ENCODE peak calls at places on chromosome 4, in five cellular contexts. E, N, S, X and P are unnamed samples.

GRCh38 chr4:48235050-48235449 is 34.6 kb downstream of the TEC start:
- DNase-seq in E (no peak), N (no peak), S (no peak), X (no peak), P (no peak)

GRCh38 chr4:160276785-160277325 is 1174.0 kb downstream of the RAPGEF2 start:
- DNase-seq in E (no peak), N (no peak), S (no peak), X (no peak), P (no peak)

GRCh38 chr4:101790521-101791188 is at the start of gene BANK1:
- DNase-seq in E (peak), N (peak), S (peak), X (peak), P (peak)

GRCh38 chr4:165207431-165208321 is at the start of gene KLHL2:
- DNase-seq in E (peak), N (peak), S (peak), X (peak), P (peak)

GRCh38 chr4:21801661-21802355 is 146.8 kb downstream of the KCNIP4 start:
- DNase-seq in E (no peak), N (no peak), S (no peak), X (no peak), P (no peak)

GRCh38 chr4:95304898-95305297 is 243.9 kb downstream of the UNC5C start:
- DNase-seq in E (no peak), N (peak), S (peak), X (no peak), P (peak)

GRCh38 chr4:141193516-141193915 is 27.2 kb upstream of the ZNF330 start:
- DNase-seq in E (no peak), N (no peak), S (no peak), X (no peak), P (no peak)

GRCh38 chr4:122826596-122827257 is at the start of gene FGF2:
- DNase-seq in E (peak), N (peak), S (peak), X (peak), P (peak)

GRCh38 chr4:175373031-175373430 is 439.0 kb downstream of the GPM6A start:
- DNase-seq in E (no peak), N (peak), S (no peak), X (no peak), P (no peak)

GRCh38 chr4:54091637-54092404 is 8.1 kb upstream of the GSX2 start:
- DNase-seq in E (peak), N (peak), S (no peak), X (peak), P (no peak)

GRCh38 chr4:163663454-163664225 is 169.2 kb downstream of the TMA16 start:
- DNase-seq in E (no peak), N (no peak), S (no peak), X (no peak), P (no peak)

GRCh38 chr4:15753786-15754185 is 24.3 kb upstream of the CD38 start:
- DNase-seq in E (no peak), N (peak), S (no peak), X (no peak), P (no peak)

GRCh38 chr4:185716008-185716976 is 95.7 kb downstream of the SORBS2 start:
- DNase-seq in E (no peak), N (no peak), S (no peak), X (no peak), P (no peak)

GRCh38 chr4:113026556-113026955 is 22.9 kb upstream of the ANK2 start:
- DNase-seq in E (no peak), N (no peak), S (no peak), X (no peak), P (no peak)

GRCh38 chr4:58166496-58166895 is 1056.3 kb upstream of the IGFBP7 start:
- DNase-seq in E (no peak), N (no peak), S (no peak), X (no peak), P (no peak)

GRCh38 chr4:90798948-90799347 is 671.8 kb downstream of the CCSER1 start:
- DNase-seq in E (no peak), N (no peak), S (no peak), X (no peak), P (no peak)

GRCh38 chr4:7756071-7756470 is 183.6 kb downstream of the AFAP1 start:
- DNase-seq in E (no peak), N (no peak), S (no peak), X (no peak), P (no peak)

GRCh38 chr4:110088670-110089069 is 109.7 kb downstream of the ELOVL6 start:
- DNase-seq in E (no peak), N (peak), S (no peak), X (no peak), P (peak)

GRCh38 chr4:56803473-56803872 is 18.0 kb downstream of the SPINK2 start:
- DNase-seq in E (no peak), N (no peak), S (no peak), X (no peak), P (no peak)

GRCh38 chr4:158131037-158131436 is 41.8 kb downstream of the GASK1B start:
- DNase-seq in E (no peak), N (no peak), S (no peak), X (no peak), P (no peak)

GRCh38 chr4:163486321-163486720 is 8.2 kb upstream of the TMA16 start:
- DNase-seq in E (no peak), N (no peak), S (no peak), X (no peak), P (no peak)

GRCh38 chr4:48913346-48913745 is 6.8 kb upstream of the OCIAD2 start:
- DNase-seq in E (no peak), N (peak), S (no peak), X (no peak), P (no peak)

GRCh38 chr4:56301181-56302076 is 85.9 kb downstream of the AASDH start:
- DNase-seq in E (peak), N (peak), S (peak), X (peak), P (peak)

GRCh38 chr4:111650146-111650545 is 495.1 kb upstream of the FAM241A start:
- DNase-seq in E (no peak), N (no peak), S (no peak), X (no peak), P (peak)

GRCh38 chr4:100041646-100042045 is 91.6 kb upstream of the H2AZ1 start:
- DNase-seq in E (no peak), N (peak), S (no peak), X (no peak), P (no peak)

GRCh38 chr4:185797018-185797417 is 15.0 kb downstream of the SORBS2 start:
- DNase-seq in E (no peak), N (no peak), S (no peak), X (no peak), P (no peak)

GRCh38 chr4:19739101-19739651 is 512.5 kb upstream of the SLIT2 start:
- DNase-seq in E (no peak), N (peak), S (no peak), X (no peak), P (peak)

GRCh38 chr4:70515342-70516245 is 2.8 kb upstream of the AMTN start:
- DNase-seq in E (no peak), N (no peak), S (no peak), X (no peak), P (no peak)

GRCh38 chr4:185457136-185457535 is 14.4 kb downstream of the CCDC110 start:
- DNase-seq in E (no peak), N (no peak), S (no peak), X (no peak), P (peak)

GRCh38 chr4:109199585-109199984 is 102.9 kb downstream of the COL25A1 start:
- DNase-seq in E (no peak), N (no peak), S (no peak), X (no peak), P (no peak)

GRCh38 chr4:25527044-25527443 is 128.6 kb upstream of the SLC34A2 start:
- DNase-seq in E (no peak), N (no peak), S (no peak), X (no peak), P (no peak)

GRCh38 chr4:153246446-153247115 is 42.3 kb downstream of the TRIM2 start:
- DNase-seq in E (no peak), N (no peak), S (no peak), X (no peak), P (no peak)

GRCh38 chr4:153247116-153247490 is 42.9 kb downstream of the TRIM2 start:
- DNase-seq in E (no peak), N (no peak), S (no peak), X (no peak), P (peak)

GRCh38 chr4:153245775-153246174 is 41.5 kb downstream of the TRIM2 start:
- DNase-seq in E (no peak), N (no peak), S (no peak), X (no peak), P (no peak)

GRCh38 chr4:153249199-153250154 is 45.2 kb downstream of the TRIM2 start:
- DNase-seq in E (peak), N (peak), S (peak), X (peak), P (peak)

DNA sequence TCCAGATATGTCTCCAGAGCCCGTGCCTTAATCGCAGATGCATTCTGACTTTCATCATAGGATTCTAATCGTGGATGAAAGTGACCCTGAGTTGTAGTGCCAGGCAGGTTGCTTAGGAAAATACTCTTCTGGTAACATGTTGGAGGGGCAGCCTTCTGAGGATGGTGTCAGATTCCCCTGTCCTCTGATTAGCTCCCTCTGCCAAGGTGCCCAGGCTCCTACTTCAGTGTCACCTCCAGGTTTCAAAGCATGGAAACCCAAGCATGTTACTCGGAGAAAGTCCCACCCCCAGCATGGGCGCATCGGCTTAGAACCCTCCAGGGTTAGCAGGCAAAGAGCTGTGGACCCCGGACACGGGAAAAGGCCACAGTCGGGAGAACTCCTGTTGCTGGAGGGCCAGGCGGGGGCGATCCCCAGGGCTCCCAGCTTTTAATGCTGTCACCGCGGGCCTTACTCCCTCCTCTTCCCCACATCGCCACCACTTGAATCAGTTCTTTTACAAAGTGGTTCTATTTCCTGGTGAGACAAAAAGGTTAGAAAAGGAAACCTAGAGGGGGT is 44.5 kb downstream of the TRIM2 start:
- DNase-seq in E (peak), N (no peak), S (no peak), X (no peak), P (peak)
- H2BK120ac ChIP-seq in E (no peak), N (peak), S (no peak), X (no peak), P (no peak)

GRCh38 chr4:152278172-152278504 is 257.8 kb downstream of the FBXW7 start:
- DNase-seq in E (no peak), N (no peak), S (no peak), X (no peak), P (no peak)
- H2AK5ac ChIP-seq in E (no peak), N (no peak), S (no peak), X (peak), P (no peak)

DNA sequence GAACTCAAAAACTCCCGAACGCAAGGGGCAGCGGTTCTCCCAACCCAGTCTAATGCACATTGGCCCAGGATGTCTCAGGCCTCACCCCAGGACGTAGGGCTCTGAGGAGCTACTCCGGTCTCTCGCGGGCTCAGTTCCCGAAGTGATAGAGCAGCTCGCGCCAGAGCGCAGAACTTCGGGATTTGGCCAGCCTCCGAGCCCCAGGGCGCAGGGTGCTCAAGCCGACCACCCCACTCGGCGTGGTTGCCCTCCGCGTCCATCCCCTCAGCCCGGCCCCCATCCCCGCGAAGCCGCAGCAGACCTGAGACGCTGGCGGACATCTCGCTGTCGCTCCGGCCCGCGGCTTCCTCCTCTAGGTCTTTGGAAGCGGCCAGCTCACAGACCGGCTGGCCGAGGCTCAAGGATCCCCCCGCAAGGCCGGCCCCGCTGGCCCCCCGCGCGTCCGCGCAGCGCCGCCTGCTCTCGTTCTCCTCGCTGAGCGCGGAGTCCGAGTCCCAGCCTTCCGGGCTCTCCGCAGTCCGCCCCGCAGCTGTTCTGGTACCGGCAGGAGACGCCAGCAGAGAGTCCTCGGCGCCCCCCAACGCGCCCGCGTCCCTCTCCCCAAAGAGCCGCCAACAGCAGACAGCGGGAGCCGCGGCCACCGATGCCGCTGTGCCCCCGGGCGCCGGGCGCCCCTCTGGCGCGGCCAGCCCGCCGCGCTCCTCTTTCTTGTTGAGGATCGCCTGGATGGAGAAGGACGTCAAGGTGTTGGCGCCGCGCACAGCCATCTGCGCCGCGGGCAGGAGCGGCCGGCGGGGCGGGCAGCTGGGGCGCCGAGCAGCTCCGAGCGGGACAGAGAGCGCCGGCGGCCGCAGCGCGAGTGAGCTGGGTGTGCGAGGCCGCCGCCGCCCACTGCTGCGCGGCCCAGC is at the start of gene NKX3-2:
- DNase-seq in E (no peak), N (peak), S (no peak), X (peak), P (no peak)
- H3K18ac ChIP-seq in E (no peak), N (no peak), S (peak), X (peak), P (peak)

GRCh38 chr4:75547647-75548387 is 8.0 kb upstream of the ODAPH start:
- DNase-seq in E (no peak), N (peak), S (no peak), X (no peak), P (no peak)
- H2BK120ac ChIP-seq in E (no peak), N (no peak), S (no peak), X (no peak), P (no peak)

GRCh38 chr4:142434519-142435224 is 411.4 kb downstream of the INPP4B start:
- DNase-seq in E (peak), N (no peak), S (no peak), X (no peak), P (peak)
- H2AK5ac ChIP-seq in E (no peak), N (no peak), S (no peak), X (no peak), P (no peak)

DNA sequence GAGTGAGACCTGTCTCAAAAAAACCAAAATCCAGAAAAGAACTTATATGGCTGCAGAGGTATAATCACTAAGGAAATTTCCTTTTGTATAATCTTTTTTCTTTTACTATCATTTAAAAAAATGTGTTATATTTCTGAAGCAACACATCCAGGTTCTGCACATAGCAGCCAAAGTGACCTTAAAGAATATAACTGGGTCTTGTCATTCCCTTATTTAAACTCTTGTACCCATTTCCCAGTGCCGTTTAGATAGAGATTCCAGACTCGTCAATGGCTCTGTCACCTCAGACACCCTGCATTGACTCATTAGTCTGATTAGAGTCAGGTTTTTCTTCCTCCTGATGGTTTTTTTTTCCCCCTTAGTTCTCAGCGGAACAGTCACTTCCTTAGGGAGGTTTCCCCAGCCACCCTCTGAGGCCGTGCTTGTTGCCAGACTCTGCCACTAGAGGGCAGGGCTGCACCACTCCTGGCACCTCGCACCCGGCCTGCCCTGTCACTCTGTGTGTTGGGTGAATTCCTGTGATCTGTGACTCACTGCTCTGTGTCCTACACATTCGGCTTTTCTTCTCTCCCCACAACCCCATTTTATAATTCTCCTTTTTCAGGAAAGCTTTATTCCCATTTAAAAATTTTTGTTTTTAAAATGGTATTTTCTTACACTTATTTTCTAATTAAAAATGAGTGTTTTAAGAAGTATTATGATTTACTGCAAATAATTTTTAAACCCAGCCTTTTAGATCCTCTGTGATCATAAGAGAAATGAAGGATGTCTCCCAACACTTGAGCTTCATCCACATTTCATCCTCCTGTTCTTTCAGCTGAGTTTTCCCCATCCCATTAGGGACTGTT is 32.1 kb downstream of the HTT start:
- DNase-seq in E (peak), N (peak), S (peak), X (peak), P (peak)
- H3K18ac ChIP-seq in E (no peak), N (no peak), S (no peak), X (no peak), P (no peak)

GRCh38 chr4:172897046-172897445 is 271.6 kb upstream of the GALNT7 start:
- DNase-seq in E (no peak), N (no peak), S (no peak), X (no peak), P (peak)
- H2BK120ac ChIP-seq in E (no peak), N (no peak), S (no peak), X (no peak), P (no peak)

GRCh38 chr4:78292336-78292735 is 235.2 kb downstream of the FRAS1 start:
- DNase-seq in E (no peak), N (no peak), S (no peak), X (no peak), P (no peak)
- H2AK5ac ChIP-seq in E (no peak), N (no peak), S (no peak), X (no peak), P (no peak)